ENCODE peak calls at places on chromosomes 11 and 22, in seven cellular contexts. F, S, J, Q, C, A and W are unnamed samples.

GRCh38 chr11:67996622-67997459 is 7.1 kb downstream of the UNC93B1 start:
- DNase-seq in F (no peak), S (peak), J (no peak), Q (peak), C (peak), A (no peak), W (no peak)

GRCh38 chr11:45899448-45900174 is 7.5 kb downstream of the FREY1 start:
- DNase-seq in F (peak), S (peak), J (peak), Q (peak), C (peak), A (peak), W (no peak)

GRCh38 chr11:115579181-115579825 is 75.1 kb upstream of the CADM1 start:
- DNase-seq in F (peak), S (no peak), J (no peak), Q (no peak), C (no peak), A (no peak), W (no peak)

GRCh38 chr11:113789675-113790320 is 10.2 kb downstream of the CLDN25 start:
- DNase-seq in F (no peak), S (no peak), J (no peak), Q (no peak), C (no peak), A (no peak), W (no peak)

GRCh38 chr11:72746821-72747220 is 5.4 kb downstream of the ARAP1 start:
- DNase-seq in F (no peak), S (no peak), J (no peak), Q (no peak), C (no peak), A (no peak), W (no peak)

GRCh38 chr11:1402355-1402754 is 12.6 kb downstream of the BRSK2 start:
- DNase-seq in F (no peak), S (no peak), J (no peak), Q (no peak), C (no peak), A (no peak), W (no peak)

GRCh38 chr11:10969387-10969786 is 111.5 kb upstream of the ZBED5 start:
- DNase-seq in F (peak), S (no peak), J (no peak), Q (no peak), C (no peak), A (no peak), W (no peak)

GRCh38 chr11:58495906-58496305 is 12.0 kb downstream of the OR5B21 start:
- DNase-seq in F (no peak), S (no peak), J (no peak), Q (no peak), C (no peak), A (no peak), W (no peak)

GRCh38 chr11:86990520-86990919 is 35.3 kb upstream of the FZD4 start:
- DNase-seq in F (peak), S (peak), J (no peak), Q (peak), C (no peak), A (peak), W (no peak)

GRCh38 chr11:115488945-115489344 is 15.3 kb downstream of the CADM1 start:
- DNase-seq in F (peak), S (no peak), J (peak), Q (no peak), C (no peak), A (peak), W (no peak)

GRCh38 chr11:746289-747175 is 732 bp upstream of the TALDO1 start:
- DNase-seq in F (no peak), S (peak), J (no peak), Q (peak), C (no peak), A (peak), W (no peak)

GRCh38 chr11:84142411-84142810 is 856.2 kb upstream of the CCDC90B start:
- DNase-seq in F (no peak), S (no peak), J (no peak), Q (no peak), C (no peak), A (no peak), W (no peak)

GRCh38 chr22:29871684-29872083 is 11.3 kb upstream of the MTMR3 start:
- DNase-seq in F (no peak), S (peak), J (no peak), Q (no peak), C (no peak), A (no peak), W (no peak)

GRCh38 chr22:22547692-22548348 is 11.2 kb downstream of the PRAME start:
- DNase-seq in F (no peak), S (no peak), J (no peak), Q (no peak), C (no peak), A (no peak), W (no peak)

GRCh38 chr11:125923012-125923579 is 18.8 kb downstream of the DDX25 start:
- DNase-seq in F (peak), S (peak), J (peak), Q (peak), C (peak), A (peak), W (peak)

GRCh38 chr22:21984793-21985192 is 2.2 kb upstream of the TOP3B start:
- DNase-seq in F (peak), S (peak), J (no peak), Q (peak), C (peak), A (no peak), W (no peak)

GRCh38 chr11:45934580-45935318 is 12.3 kb downstream of the LARGE2 start:
- DNase-seq in F (peak), S (no peak), J (no peak), Q (peak), C (no peak), A (no peak), W (no peak)

GRCh38 chr11:1844221-1845094 is 5.7 kb downstream of the TNNI2 start:
- DNase-seq in F (no peak), S (peak), J (no peak), Q (no peak), C (no peak), A (no peak), W (no peak)

GRCh38 chr11:64067257-64067993 is 31.7 kb downstream of the FLRT1 start:
- DNase-seq in F (no peak), S (no peak), J (no peak), Q (no peak), C (no peak), A (no peak), W (no peak)

GRCh38 chr11:6321961-6322362 is 1.7 kb upstream of the CAVIN3 start:
- DNase-seq in F (peak), S (peak), J (no peak), Q (peak), C (peak), A (peak), W (no peak)

GRCh38 chr11:2866178-2866577 is 19.4 kb downstream of the CDKN1C start:
- DNase-seq in F (no peak), S (no peak), J (no peak), Q (no peak), C (no peak), A (no peak), W (no peak)

GRCh38 chr11:90204832-90205646 is 17.8 kb downstream of the CHORDC1 start:
- DNase-seq in F (peak), S (peak), J (peak), Q (peak), C (peak), A (peak), W (peak)

GRCh38 chr22:41782316-41782715 is 18.2 kb upstream of the CCDC134 start:
- DNase-seq in F (no peak), S (no peak), J (no peak), Q (no peak), C (no peak), A (no peak), W (no peak)
- H3K4me3 ChIP-seq in F (no peak), S (no peak), J (no peak), Q (no peak), C (no peak), A (no peak), W (peak)

DNA sequence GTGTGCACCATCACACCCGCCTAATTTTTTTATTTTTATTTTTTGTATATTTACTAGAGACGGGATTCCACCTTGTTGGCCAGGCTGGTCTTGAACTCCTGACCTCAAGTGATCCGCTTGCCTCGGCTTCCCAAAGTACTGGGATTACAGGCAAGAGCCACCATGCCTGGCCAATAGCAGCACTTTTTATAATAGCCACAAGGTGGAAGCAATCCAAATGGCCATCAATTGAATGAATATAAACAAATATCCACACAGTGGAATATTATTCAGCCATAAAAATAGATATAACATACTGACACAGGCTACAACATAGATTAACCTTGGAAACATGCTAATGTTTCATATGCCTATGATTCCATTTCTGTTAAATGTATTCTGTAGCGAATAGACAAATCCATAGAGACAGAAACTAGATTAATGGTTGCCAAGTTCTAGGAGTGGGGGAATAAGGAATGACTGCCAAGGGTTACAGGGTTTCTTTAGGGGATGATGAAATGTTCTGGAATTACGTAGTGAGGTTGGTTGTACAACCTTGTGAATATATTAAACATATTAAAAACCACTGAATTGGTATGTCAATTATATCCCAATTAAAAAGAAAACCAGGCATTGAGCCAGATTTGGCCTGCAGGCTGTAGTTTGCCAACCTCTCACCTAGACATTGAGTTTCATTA is 4.8 kb downstream of the VPS51 start:
- DNase-seq in F (no peak), S (peak), J (no peak), Q (no peak), C (no peak), A (no peak), W (no peak)
- TF ChIP-seq CTCF in F (no peak), S (no peak), J (peak), Q (peak), C (no peak), A (no peak), W (peak)

DNA sequence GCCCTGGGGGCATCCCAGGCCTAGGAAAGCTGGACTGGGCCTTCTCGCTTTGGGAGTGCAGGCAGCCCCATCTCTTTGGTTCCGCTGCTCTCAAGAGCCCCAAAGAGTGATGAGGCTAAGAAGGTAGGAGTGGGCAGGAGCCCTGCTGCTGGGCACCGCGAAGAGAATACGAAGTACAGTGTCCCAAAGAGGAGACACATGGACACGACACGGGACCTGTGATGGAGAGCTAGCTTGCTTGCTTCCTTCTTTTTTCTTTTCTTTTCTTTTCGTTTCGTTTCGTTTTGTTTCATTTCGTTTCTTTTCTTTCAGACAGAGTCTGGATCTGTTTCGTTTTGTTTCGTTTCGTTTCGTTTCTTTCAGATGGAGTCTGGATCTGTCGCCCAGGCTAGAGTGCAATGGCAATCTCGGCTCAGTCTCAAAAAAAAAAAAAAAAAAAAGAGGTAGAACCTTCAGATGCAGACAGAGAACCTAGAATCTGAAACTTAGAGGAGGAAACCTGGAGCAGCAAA is 10.6 kb downstream of the MGAT3 start:
- DNase-seq in F (no peak), S (no peak), J (no peak), Q (no peak), C (no peak), A (no peak), W (no peak)
- H3K4me3 ChIP-seq in F (no peak), S (no peak), J (no peak), Q (no peak), C (no peak), A (no peak), W (peak)

GRCh38 chr11:131734871-131735270 is 364.5 kb downstream of the NTM start:
- DNase-seq in F (no peak), S (no peak), J (no peak), Q (no peak), C (peak), A (no peak), W (no peak)

GRCh38 chr11:131739243-131739882 is 368.9 kb downstream of the NTM start:
- DNase-seq in F (no peak), S (peak), J (no peak), Q (no peak), C (no peak), A (no peak), W (no peak)

DNA sequence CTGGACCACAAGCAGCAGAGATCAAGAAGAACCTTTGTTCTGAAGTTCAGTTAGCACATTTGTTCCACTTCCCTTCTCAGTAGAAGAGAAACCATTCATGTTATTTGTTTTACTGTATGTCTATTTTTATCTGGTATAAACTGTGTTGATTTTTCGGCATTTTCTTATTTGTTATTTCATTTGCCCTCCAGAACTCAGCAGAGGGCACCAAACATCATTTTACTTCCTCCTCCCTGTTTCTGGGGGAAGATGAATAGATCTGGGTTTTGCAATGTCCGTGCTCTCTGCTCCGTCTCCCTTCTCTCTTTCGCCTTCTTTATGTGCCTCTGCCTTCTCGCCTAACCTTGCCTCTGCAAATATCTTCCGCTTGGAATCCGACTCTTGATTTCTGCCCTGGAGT is 366.9 kb downstream of the NTM start:
- DNase-seq in F (no peak), S (peak), J (no peak), Q (no peak), C (no peak), A (no peak), W (no peak)
- TF ChIP-seq CTCF in F (no peak), S (no peak), J (no peak), Q (no peak), C (no peak), A (no peak), W (no peak)

GRCh38 chr11:130834886-130835285 is 81.4 kb downstream of the SNX19 start:
- DNase-seq in F (no peak), S (peak), J (no peak), Q (no peak), C (no peak), A (no peak), W (no peak)
- H3K4me3 ChIP-seq in F (no peak), S (no peak), J (no peak), Q (no peak), C (no peak), A (no peak), W (no peak)

GRCh38 chr22:45389546-45389945 is 23.9 kb downstream of the SMC1B start:
- DNase-seq in F (no peak), S (no peak), J (no peak), Q (no peak), C (no peak), A (no peak), W (no peak)
- TF ChIP-seq CTCF in F (no peak), S (no peak), J (no peak), Q (no peak), C (no peak), A (no peak), W (no peak)